ENCODE peak calls at places on chromosomes 1 and 21, in nine cellular contexts. O is NCI-H2171 treated with DMSO at 0.1 percent for 48 hours; N is neural progenitor cell; P is B cell; J is IMR-90; Z is stimulated activated CD8-positive, alpha-beta memory T cell treated with anti-CD3 and anti-CD28 coated beads, Interleukin-7, amount 100 ng/mL, for 24 hours; B is GM04503; Q is KG1; T is mesothelial cell of epicardium. K is an unnamed sample.

GRCh38 chr1:173050865-173051264 is at the start of gene TNFSF18:
- DNase-seq in O (peak), N (no peak), P (no peak), J (peak), Z (no peak), B (no peak), Q (no peak), T (no peak), K (no peak)

GRCh38 chr1:179917601-179918429 is 35.7 kb downstream of the TOR1AIP1 start:
- DNase-seq in O (no peak), N (no peak), P (no peak), J (no peak), Z (no peak), B (no peak), Q (no peak), T (no peak), K (no peak)

GRCh38 chr1:182889997-182890396 is 50.9 kb downstream of the DHX9 start:
- DNase-seq in O (no peak), N (no peak), P (no peak), J (no peak), Z (no peak), B (no peak), Q (peak), T (no peak), K (no peak)

GRCh38 chr1:89681045-89681729 is 48.3 kb downstream of the LRRC8C start:
- DNase-seq in O (no peak), N (no peak), P (peak), J (no peak), Z (no peak), B (no peak), Q (no peak), T (no peak), K (no peak)

GRCh38 chr1:18302788-18303413 is 177.8 kb upstream of the KLHDC7A start:
- DNase-seq in O (peak), N (peak), P (no peak), J (no peak), Z (no peak), B (no peak), Q (no peak), T (no peak), K (no peak)

GRCh38 chr1:84370831-84371394 is 27.4 kb upstream of the DNASE2B start:
- DNase-seq in O (no peak), N (no peak), P (no peak), J (peak), Z (no peak), B (no peak), Q (no peak), T (no peak), K (no peak)

GRCh38 chr1:55506686-55507577 is 291.8 kb upstream of the USP24 start:
- DNase-seq in O (no peak), N (no peak), P (no peak), J (peak), Z (no peak), B (no peak), Q (no peak), T (no peak), K (no peak)

GRCh38 chr1:36084502-36085115 is 715 bp downstream of the TEKT2 start:
- DNase-seq in O (no peak), N (peak), P (no peak), J (no peak), Z (no peak), B (no peak), Q (no peak), T (no peak), K (no peak)

GRCh38 chr1:203477748-203478147 is 2.1 kb downstream of the PRELP start:
- DNase-seq in O (no peak), N (no peak), P (no peak), J (no peak), Z (no peak), B (no peak), Q (no peak), T (no peak), K (no peak)

GRCh38 chr1:119181236-119181635 is 40.8 kb upstream of the WARS2 start:
- DNase-seq in O (no peak), N (no peak), P (no peak), J (no peak), Z (no peak), B (no peak), Q (no peak), T (no peak), K (no peak)

GRCh38 chr1:101713760-101714159 is 283.0 kb downstream of the OLFM3 start:
- DNase-seq in O (no peak), N (no peak), P (no peak), J (no peak), Z (no peak), B (no peak), Q (no peak), T (no peak), K (no peak)

GRCh38 chr21:46066843-46067331 is 31.0 kb upstream of the COL6A2 start:
- DNase-seq in O (no peak), N (peak), P (no peak), J (peak), Z (no peak), B (no peak), Q (no peak), T (peak), K (no peak)

GRCh38 chr21:35215870-35216269 is 166.8 kb upstream of the RUNX1 start:
- DNase-seq in O (no peak), N (peak), P (no peak), J (no peak), Z (no peak), B (no peak), Q (no peak), T (no peak), K (no peak)

GRCh38 chr21:14850394-14850793 is 214.4 kb downstream of the NRIP1 start:
- DNase-seq in O (no peak), N (no peak), P (no peak), J (peak), Z (no peak), B (no peak), Q (no peak), T (no peak), K (no peak)

GRCh38 chr21:33028759-33029511 is 3.2 kb downstream of the OLIG2 start:
- DNase-seq in O (no peak), N (peak), P (peak), J (peak), Z (no peak), B (no peak), Q (no peak), T (no peak), K (no peak)

GRCh38 chr1:244353572-244354091 is 98.1 kb downstream of the ADSS2 start:
- DNase-seq in O (no peak), N (peak), P (no peak), J (peak), Z (no peak), B (peak), Q (no peak), T (no peak), K (peak)

GRCh38 chr1:31859044-31859443 is 43.2 kb upstream of the SPOCD1 start:
- DNase-seq in O (no peak), N (no peak), P (no peak), J (no peak), Z (no peak), B (no peak), Q (no peak), T (no peak), K (no peak)

GRCh38 chr1:43543567-43543966 is 12.9 kb downstream of the PTPRF start:
- DNase-seq in O (no peak), N (no peak), P (no peak), J (no peak), Z (no peak), B (no peak), Q (no peak), T (no peak), K (no peak)

GRCh38 chr21:36478207-36478701 is 1.7 kb downstream of the CLDN14 start:
- DNase-seq in O (no peak), N (no peak), P (no peak), J (peak), Z (peak), B (peak), Q (no peak), T (no peak), K (no peak)

GRCh38 chr1:5390497-5390896 is 601.7 kb downstream of the NPHP4 start:
- DNase-seq in O (no peak), N (no peak), P (no peak), J (no peak), Z (no peak), B (no peak), Q (no peak), T (no peak), K (no peak)

K was measured in omental fat pad.